ENCODE peak calls at places on chromosomes 13 and 19, in eight cellular contexts. One of them, this sample, is unnamed.

GRCh38 chr19:7959209-7959608 is 15.7 kb upstream of the TIMM44 start:
- DNase-seq in PC-3: no peak
- DNase-seq in CD8-positive, alpha-beta T cell: no peak
- DNase-seq in psoas muscle: no peak
- DNase-seq in GM23338: no peak
- DNase-seq in Peyer's patch: no peak
- DNase-seq in upper lobe of left lung: no peak
- DNase-seq in stomach: no peak
- DNase-seq in this sample: no peak

GRCh38 chr13:38819053-38819452 is 132.2 kb downstream of the FREM2 start:
- DNase-seq in PC-3: no peak
- DNase-seq in CD8-positive, alpha-beta T cell: no peak
- DNase-seq in psoas muscle: no peak
- DNase-seq in GM23338: no peak
- DNase-seq in Peyer's patch: no peak
- DNase-seq in upper lobe of left lung: no peak
- DNase-seq in stomach: peak; percentile 56
- DNase-seq in this sample: no peak

GRCh38 chr13:48600374-48601364 is 53.1 kb upstream of the CYSLTR2 start:
- DNase-seq in PC-3: peak; percentile 27
- DNase-seq in CD8-positive, alpha-beta T cell: no peak
- DNase-seq in psoas muscle: no peak
- DNase-seq in GM23338: no peak
- DNase-seq in Peyer's patch: no peak
- DNase-seq in upper lobe of left lung: no peak
- DNase-seq in stomach: no peak
- DNase-seq in this sample: no peak

GRCh38 chr13:42337808-42338600 is 66.1 kb downstream of the AKAP11 start:
- DNase-seq in PC-3: peak; percentile 34
- DNase-seq in CD8-positive, alpha-beta T cell: no peak
- DNase-seq in psoas muscle: no peak
- DNase-seq in GM23338: no peak
- DNase-seq in Peyer's patch: no peak
- DNase-seq in upper lobe of left lung: no peak
- DNase-seq in stomach: no peak
- DNase-seq in this sample: no peak

GRCh38 chr19:38183227-38183914 is 40.7 kb downstream of the DPF1 start:
- DNase-seq in PC-3: no peak
- DNase-seq in CD8-positive, alpha-beta T cell: no peak
- DNase-seq in psoas muscle: peak; percentile 41
- DNase-seq in GM23338: peak; percentile 89
- DNase-seq in Peyer's patch: no peak
- DNase-seq in upper lobe of left lung: no peak
- DNase-seq in stomach: no peak
- DNase-seq in this sample: no peak

GRCh38 chr19:10155834-10156233 is 36.1 kb upstream of the EIF3G start:
- DNase-seq in PC-3: peak; percentile 29
- DNase-seq in CD8-positive, alpha-beta T cell: no peak
- DNase-seq in psoas muscle: no peak
- DNase-seq in GM23338: no peak
- DNase-seq in Peyer's patch: no peak
- DNase-seq in upper lobe of left lung: no peak
- DNase-seq in stomach: no peak
- DNase-seq in this sample: no peak

GRCh38 chr13:75255159-75255558 is 226.8 kb downstream of the TBC1D4 start:
- DNase-seq in PC-3: no peak
- DNase-seq in CD8-positive, alpha-beta T cell: no peak
- DNase-seq in psoas muscle: no peak
- DNase-seq in GM23338: no peak
- DNase-seq in Peyer's patch: no peak
- DNase-seq in upper lobe of left lung: no peak
- DNase-seq in stomach: no peak
- DNase-seq in this sample: no peak

GRCh38 chr19:10334340-10335148 is 1.2 kb upstream of the RAVER1 start:
- DNase-seq in PC-3: peak; percentile 99
- DNase-seq in CD8-positive, alpha-beta T cell: peak; percentile 28
- DNase-seq in psoas muscle: peak; percentile 95
- DNase-seq in GM23338: peak; percentile 95
- DNase-seq in Peyer's patch: peak; percentile 61
- DNase-seq in upper lobe of left lung: peak; percentile 97
- DNase-seq in stomach: peak; percentile 97
- DNase-seq in this sample: peak; percentile 97

GRCh38 chr13:82747948-82748347 is 1134.3 kb downstream of the SLITRK1 start:
- DNase-seq in PC-3: peak; percentile 14
- DNase-seq in CD8-positive, alpha-beta T cell: no peak
- DNase-seq in psoas muscle: no peak
- DNase-seq in GM23338: no peak
- DNase-seq in Peyer's patch: no peak
- DNase-seq in upper lobe of left lung: no peak
- DNase-seq in stomach: no peak
- DNase-seq in this sample: no peak

GRCh38 chr19:38619361-38620174 is 580 bp downstream of the EIF3K start:
- DNase-seq in PC-3: no peak
- DNase-seq in CD8-positive, alpha-beta T cell: no peak
- DNase-seq in psoas muscle: no peak
- DNase-seq in GM23338: no peak
- DNase-seq in Peyer's patch: no peak
- DNase-seq in upper lobe of left lung: no peak
- DNase-seq in stomach: no peak
- DNase-seq in this sample: no peak

GRCh38 chr13:46728777-46729176 is 68.2 kb downstream of the ESD start:
- DNase-seq in PC-3: peak; percentile 32
- DNase-seq in CD8-positive, alpha-beta T cell: no peak
- DNase-seq in psoas muscle: no peak
- DNase-seq in GM23338: peak; percentile 78
- DNase-seq in Peyer's patch: no peak
- DNase-seq in upper lobe of left lung: no peak
- DNase-seq in stomach: no peak
- DNase-seq in this sample: no peak

GRCh38 chr19:48368942-48369341 is 4.8 kb downstream of the SYNGR4 start:
- DNase-seq in PC-3: no peak
- DNase-seq in CD8-positive, alpha-beta T cell: no peak
- DNase-seq in psoas muscle: no peak
- DNase-seq in GM23338: no peak
- DNase-seq in Peyer's patch: no peak
- DNase-seq in upper lobe of left lung: no peak
- DNase-seq in stomach: no peak
- DNase-seq in this sample: no peak

GRCh38 chr19:16599655-16600346 is 27.6 kb upstream of the SLC35E1 start:
- DNase-seq in PC-3: no peak
- DNase-seq in CD8-positive, alpha-beta T cell: no peak
- DNase-seq in psoas muscle: no peak
- DNase-seq in GM23338: no peak
- DNase-seq in Peyer's patch: no peak
- DNase-seq in upper lobe of left lung: no peak
- DNase-seq in stomach: no peak
- DNase-seq in this sample: no peak

GRCh38 chr13:113046066-113046882 is 59.3 kb upstream of the F7 start:
- DNase-seq in PC-3: no peak
- DNase-seq in CD8-positive, alpha-beta T cell: no peak
- DNase-seq in psoas muscle: no peak
- DNase-seq in GM23338: no peak
- DNase-seq in Peyer's patch: no peak
- DNase-seq in upper lobe of left lung: no peak
- DNase-seq in stomach: no peak
- DNase-seq in this sample: no peak

GRCh38 chr13:113045214-113046007 is 60.2 kb upstream of the F7 start:
- DNase-seq in PC-3: no peak
- DNase-seq in CD8-positive, alpha-beta T cell: no peak
- DNase-seq in psoas muscle: no peak
- DNase-seq in GM23338: no peak
- DNase-seq in Peyer's patch: no peak
- DNase-seq in upper lobe of left lung: no peak
- DNase-seq in stomach: no peak
- DNase-seq in this sample: no peak

GRCh38 chr13:113047587-113047986 is 58.0 kb upstream of the F7 start:
- DNase-seq in PC-3: no peak
- DNase-seq in CD8-positive, alpha-beta T cell: no peak
- DNase-seq in psoas muscle: peak; percentile 4
- DNase-seq in GM23338: no peak
- DNase-seq in Peyer's patch: no peak
- DNase-seq in upper lobe of left lung: no peak
- DNase-seq in stomach: no peak
- DNase-seq in this sample: no peak

GRCh38 chr13:113048766-113049165 is 56.8 kb upstream of the F7 start:
- DNase-seq in PC-3: no peak
- DNase-seq in CD8-positive, alpha-beta T cell: no peak
- DNase-seq in psoas muscle: no peak
- DNase-seq in GM23338: no peak
- DNase-seq in Peyer's patch: no peak
- DNase-seq in upper lobe of left lung: no peak
- DNase-seq in stomach: no peak
- DNase-seq in this sample: no peak

DNA sequence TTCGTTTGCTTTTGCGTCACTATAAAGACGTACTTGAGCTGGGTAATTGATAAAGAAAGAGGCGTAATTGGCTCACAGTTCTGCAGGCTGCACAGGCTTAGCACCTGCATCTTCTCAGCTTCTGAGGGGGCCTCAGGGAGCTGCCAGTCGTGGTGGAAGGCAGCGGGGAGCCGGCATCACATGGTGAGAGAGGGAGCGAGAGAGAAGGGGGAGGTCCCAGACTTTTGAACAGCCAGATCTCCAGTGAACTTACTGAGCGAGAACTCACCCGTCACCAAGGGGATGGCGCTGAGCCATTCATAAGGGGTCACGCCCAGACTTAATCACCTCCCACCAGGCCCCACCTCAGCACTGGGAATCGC is 58.7 kb upstream of the F7 start:
- DNase-seq in PC-3: no peak
- DNase-seq in CD8-positive, alpha-beta T cell: no peak
- DNase-seq in psoas muscle: no peak
- DNase-seq in GM23338: no peak
- DNase-seq in Peyer's patch: no peak
- DNase-seq in upper lobe of left lung: no peak
- DNase-seq in stomach: no peak
- DNase-seq in this sample: no peak
- H3K27me3 ChIP-seq in PC-3: no peaks in the 10 kb centered on the region
- H3K27me3 ChIP-seq in CD8-positive, alpha-beta T cell: no peaks in the 10 kb centered on the region
- H3K27me3 ChIP-seq in psoas muscle: no peaks in the 10 kb centered on the region
- H3K27me3 ChIP-seq in GM23338: no peaks in the 10 kb centered on the region
- H3K27me3 ChIP-seq in Peyer's patch: no peaks in the 10 kb centered on the region
- H3K27me3 ChIP-seq in upper lobe of left lung: no peaks in the 10 kb centered on the region
- H3K27me3 ChIP-seq in stomach: no peaks in the 10 kb centered on the region
- H3K27me3 ChIP-seq in this sample: no peaks in the 10 kb centered on the region

DNA sequence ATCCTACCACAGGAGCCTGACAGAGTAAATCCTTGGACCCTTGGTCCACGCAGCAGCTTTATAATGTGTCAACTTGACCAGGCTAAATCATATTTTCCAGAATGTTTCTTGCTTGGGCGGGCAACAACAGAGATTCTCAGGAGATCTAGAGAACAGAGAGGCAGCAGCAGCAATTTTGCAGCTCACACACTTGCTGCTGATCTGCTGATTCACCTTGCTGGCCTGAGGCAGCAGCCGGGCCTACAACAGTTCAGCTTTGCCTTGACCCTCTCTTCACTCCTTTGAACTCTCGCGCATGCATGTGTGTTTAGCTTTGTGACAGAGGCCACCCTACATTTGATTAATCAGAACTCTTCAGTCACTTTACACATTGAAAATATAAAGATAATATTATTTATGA is 159.3 kb downstream of the UGGT2 start:
- DNase-seq in PC-3: no peak
- DNase-seq in CD8-positive, alpha-beta T cell: no peak
- DNase-seq in psoas muscle: no peak
- DNase-seq in GM23338: no peak
- DNase-seq in Peyer's patch: no peak
- DNase-seq in upper lobe of left lung: no peak
- DNase-seq in stomach: no peak
- DNase-seq in this sample: no peak
- H3K27me3 ChIP-seq in PC-3: no peaks in the 10 kb centered on the region
- H3K27me3 ChIP-seq in CD8-positive, alpha-beta T cell: no peaks in the 10 kb centered on the region
- H3K27me3 ChIP-seq in psoas muscle: no peaks in the 10 kb centered on the region
- H3K27me3 ChIP-seq in GM23338: no peaks in the 10 kb centered on the region
- H3K27me3 ChIP-seq in Peyer's patch: no peaks in the 10 kb centered on the region
- H3K27me3 ChIP-seq in upper lobe of left lung: no peaks in the 10 kb centered on the region
- H3K27me3 ChIP-seq in stomach: no peaks in the 10 kb centered on the region
- H3K27me3 ChIP-seq in this sample: no peaks in the 10 kb centered on the region

GRCh38 chr19:18791315-18791678 is 192 bp upstream of the COMP start:
- DNase-seq in PC-3: no peak
- DNase-seq in CD8-positive, alpha-beta T cell: no peak
- DNase-seq in psoas muscle: no peak
- DNase-seq in GM23338: no peak
- DNase-seq in Peyer's patch: no peak
- DNase-seq in upper lobe of left lung: no peak
- DNase-seq in stomach: no peak
- DNase-seq in this sample: no peak
- H3K27me3 ChIP-seq in PC-3: peaks cover 27% of the 10 kb centered on the region
- H3K27me3 ChIP-seq in CD8-positive, alpha-beta T cell: peaks cover 34% of the 10 kb centered on the region
- H3K27me3 ChIP-seq in psoas muscle: no peaks in the 10 kb centered on the region
- H3K27me3 ChIP-seq in GM23338: peaks cover 100% of the 10 kb centered on the region
- H3K27me3 ChIP-seq in Peyer's patch: no peaks in the 10 kb centered on the region
- H3K27me3 ChIP-seq in upper lobe of left lung: peaks cover 2% of the 10 kb centered on the region
- H3K27me3 ChIP-seq in stomach: peaks cover 67% of the 10 kb centered on the region
- H3K27me3 ChIP-seq in this sample: peaks cover 81% of the 10 kb centered on the region

GRCh38 chr19:17684256-17684655 is 3.9 kb downstream of the UNC13A start:
- DNase-seq in PC-3: no peak
- DNase-seq in CD8-positive, alpha-beta T cell: no peak
- DNase-seq in psoas muscle: no peak
- DNase-seq in GM23338: no peak
- DNase-seq in Peyer's patch: no peak
- DNase-seq in upper lobe of left lung: no peak
- DNase-seq in stomach: no peak
- DNase-seq in this sample: no peak

GRCh38 chr19:17685451-17686026 is 2.6 kb downstream of the UNC13A start:
- DNase-seq in PC-3: no peak
- DNase-seq in CD8-positive, alpha-beta T cell: no peak
- DNase-seq in psoas muscle: no peak
- DNase-seq in GM23338: peak; percentile 62
- DNase-seq in Peyer's patch: no peak
- DNase-seq in upper lobe of left lung: no peak
- DNase-seq in stomach: no peak
- DNase-seq in this sample: no peak

GRCh38 chr19:17687141-17687856 is 855 bp downstream of the UNC13A start:
- DNase-seq in PC-3: no peak
- DNase-seq in CD8-positive, alpha-beta T cell: no peak
- DNase-seq in psoas muscle: no peak
- DNase-seq in GM23338: peak; percentile 85
- DNase-seq in Peyer's patch: no peak
- DNase-seq in upper lobe of left lung: no peak
- DNase-seq in stomach: no peak
- DNase-seq in this sample: no peak

GRCh38 chr19:17686592-17687042 is 1.5 kb downstream of the UNC13A start:
- DNase-seq in PC-3: peak; percentile 39
- DNase-seq in CD8-positive, alpha-beta T cell: no peak
- DNase-seq in psoas muscle: peak; percentile 40
- DNase-seq in GM23338: peak; percentile 90
- DNase-seq in Peyer's patch: no peak
- DNase-seq in upper lobe of left lung: no peak
- DNase-seq in stomach: no peak
- DNase-seq in this sample: no peak

DNA sequence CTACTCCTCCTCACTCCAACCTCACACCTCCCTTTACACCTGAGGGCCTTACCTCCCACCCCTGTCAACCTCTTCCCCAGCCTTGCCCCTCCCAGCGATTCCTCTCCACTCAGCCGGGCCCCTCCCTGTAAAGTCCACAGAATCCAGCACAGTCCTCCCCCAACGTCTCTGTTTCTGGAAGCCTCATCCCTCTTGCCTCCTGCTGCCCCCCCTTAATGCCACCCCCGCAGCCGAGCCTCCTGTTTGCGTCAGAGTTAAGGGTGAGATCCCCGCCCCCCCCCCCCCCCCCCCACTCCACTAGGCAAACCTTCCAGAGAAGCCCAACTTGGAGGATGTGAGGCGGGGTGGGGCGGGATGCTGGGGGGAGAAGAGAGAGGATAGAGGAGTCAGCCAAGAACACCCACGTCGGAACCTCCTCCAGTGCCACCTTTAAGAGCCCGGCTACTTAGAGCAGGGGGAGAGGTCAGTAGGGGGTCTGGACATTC is 2.1 kb downstream of the UNC13A start:
- DNase-seq in PC-3: no peak
- DNase-seq in CD8-positive, alpha-beta T cell: no peak
- DNase-seq in psoas muscle: peak; percentile 26
- DNase-seq in GM23338: peak; percentile 69
- DNase-seq in Peyer's patch: no peak
- DNase-seq in upper lobe of left lung: no peak
- DNase-seq in stomach: no peak
- DNase-seq in this sample: no peak
- H3K27me3 ChIP-seq in PC-3: peaks cover 25% of the 10 kb centered on the region
- H3K27me3 ChIP-seq in CD8-positive, alpha-beta T cell: peaks cover 30% of the 10 kb centered on the region
- H3K27me3 ChIP-seq in psoas muscle: no peaks in the 10 kb centered on the region
- H3K27me3 ChIP-seq in GM23338: peaks cover 3% of the 10 kb centered on the region
- H3K27me3 ChIP-seq in Peyer's patch: no peaks in the 10 kb centered on the region
- H3K27me3 ChIP-seq in upper lobe of left lung: no peaks in the 10 kb centered on the region
- H3K27me3 ChIP-seq in stomach: peaks cover 66% of the 10 kb centered on the region
- H3K27me3 ChIP-seq in this sample: peaks cover 36% of the 10 kb centered on the region

This sample was measured in upper lobe of right lung.